ENCODE peak calls at places on chromosomes 5 and 9, in nine cellular contexts. D is HCT116, W is A549, S is H54, G is GM12891, V is HepG2, U is gastrocnemius medialis, M is heart left ventricle, Y is NB4. X is an unnamed sample.

GRCh38 chr5:101047181-101047580 is 144.1 kb upstream of the ST8SIA4 start:
- DNase-seq in D (no peak), M (no peak), W (no peak), V (no peak), Y (no peak), S (no peak), U (no peak), G (no peak), X (no peak)

GRCh38 chr9:79572032-79572890 is 496 bp downstream of the TLE4 start:
- DNase-seq in V (no peak), U (peak), W (peak), Y (peak), M (peak), S (peak), D (no peak), G (peak), X (peak)

GRCh38 chr5:36150676-36151433 is 832 bp downstream of the LMBRD2 start:
- DNase-seq in S (peak), V (peak), G (peak), Y (peak), D (peak), U (peak), W (peak), M (peak), X (peak)

GRCh38 chr5:167899490-167899889 is 392.0 kb upstream of the WWC1 start:
- DNase-seq in Y (no peak), S (peak), V (no peak), M (no peak), G (no peak), W (no peak), D (no peak), U (no peak), X (no peak)

GRCh38 chr5:1330146-1330846 is 14.6 kb downstream of the CLPTM1L start:
- DNase-seq in W (no peak), S (no peak), D (no peak), V (no peak), U (peak), M (no peak), Y (no peak), G (no peak), X (no peak)

GRCh38 chr5:179369530-179369884 is 24.2 kb upstream of the ADAMTS2 start:
- DNase-seq in Y (no peak), D (no peak), W (no peak), G (no peak), V (no peak), M (no peak), U (no peak), S (no peak), X (no peak)

GRCh38 chr5:122153230-122153629 is 23.9 kb downstream of the ZNF474 start:
- DNase-seq in Y (no peak), D (no peak), U (no peak), S (no peak), G (no peak), V (no peak), M (no peak), W (no peak), X (no peak)

GRCh38 chr5:146395233-146395632 is 51.9 kb upstream of the TCERG1 start:
- DNase-seq in V (no peak), M (no peak), G (no peak), Y (no peak), U (no peak), D (no peak), W (no peak), S (no peak), X (no peak)

GRCh38 chr5:73764586-73764985 is 138.6 kb downstream of the ARHGEF28 start:
- DNase-seq in Y (no peak), M (no peak), D (no peak), U (no peak), W (peak), G (no peak), V (peak), S (peak), X (no peak)

GRCh38 chr5:127096328-127096993 is 23.2 kb upstream of the C5orf63 start:
- DNase-seq in S (no peak), V (no peak), M (no peak), D (no peak), U (no peak), Y (no peak), W (no peak), G (no peak), X (no peak)

GRCh38 chr5:113212244-113212920 is 222.4 kb downstream of the TSSK1B start:
- DNase-seq in S (no peak), U (no peak), M (peak), Y (no peak), W (no peak), V (no peak), D (no peak), G (no peak), X (no peak)

GRCh38 chr5:73365990-73366667 is 82.4 kb downstream of the FOXD1 start:
- DNase-seq in U (no peak), M (no peak), D (no peak), G (no peak), V (no peak), S (no peak), W (no peak), Y (no peak), X (no peak)

GRCh38 chr5:75716715-75717081 is 539 bp downstream of the POC5 start:
- DNase-seq in G (peak), M (no peak), W (no peak), S (no peak), V (no peak), D (no peak), Y (no peak), U (no peak), X (peak)

GRCh38 chr5:100840364-100840763 is 62.7 kb downstream of the ST8SIA4 start:
- DNase-seq in M (no peak), U (no peak), W (no peak), Y (peak), V (no peak), S (no peak), D (peak), G (no peak), X (peak)

GRCh38 chr9:14298607-14299022 is 15.3 kb downstream of the NFIB start:
- DNase-seq in W (no peak), U (no peak), Y (no peak), D (no peak), M (no peak), S (no peak), G (no peak), V (no peak), X (no peak)

GRCh38 chr5:60639544-60639943 is 60.4 kb downstream of the DEPDC1B start:
- DNase-seq in M (no peak), Y (no peak), D (no peak), V (no peak), G (no peak), S (no peak), W (no peak), U (no peak), X (no peak)

GRCh38 chr5:96808541-96808828 is 740 bp upstream of the ERAP1 start:
- DNase-seq in D (no peak), S (no peak), Y (no peak), M (no peak), W (no peak), G (no peak), V (no peak), U (no peak), X (no peak)

GRCh38 chr9:123375725-123376132 is 19.7 kb downstream of the CRB2 start:
- DNase-seq in W (no peak), Y (peak), U (no peak), D (no peak), G (no peak), M (no peak), V (peak), S (peak), X (peak)

GRCh38 chr9:122158202-122158601 is 1.4 kb downstream of the NDUFA8 start:
- DNase-seq in Y (peak), G (peak), U (peak), V (peak), D (peak), M (peak), W (peak), S (no peak), X (peak)

GRCh38 chr9:99326112-99326916 is 104.2 kb downstream of the SEC61B start:
- DNase-seq in D (no peak), V (no peak), U (no peak), S (no peak), G (no peak), M (no peak), W (no peak), Y (peak), X (no peak)

GRCh38 chr5:163696270-163696887 is 191.0 kb downstream of the MAT2B start:
- DNase-seq in U (no peak), M (no peak), D (peak), G (no peak), V (peak), W (peak), S (peak), Y (peak), X (peak)

GRCh38 chr9:92402359-92402758 is 2.0 kb downstream of the OGN start:
- DNase-seq in G (no peak), Y (no peak), W (no peak), S (no peak), U (no peak), M (no peak), V (no peak), D (no peak), X (no peak)

GRCh38 chr9:30978000-30978399 is 1406.4 kb upstream of the ACO1 start:
- DNase-seq in Y (no peak), V (no peak), D (no peak), M (no peak), U (no peak), W (no peak), S (no peak), G (no peak), X (no peak)

GRCh38 chr5:167710444-167711025 is 580.9 kb upstream of the WWC1 start:
- DNase-seq in S (no peak), G (no peak), M (no peak), D (no peak), Y (no peak), U (no peak), W (no peak), V (no peak), X (no peak)

GRCh38 chr5:61362796-61363364 is 30.8 kb downstream of the ZSWIM6 start:
- DNase-seq in S (no peak), W (no peak), V (no peak), G (no peak), Y (peak), U (no peak), M (no peak), D (no peak), X (peak)

GRCh38 chr9:6443661-6444060 is 30.7 kb downstream of the UHRF2 start:
- DNase-seq in W (no peak), S (no peak), U (no peak), Y (no peak), D (no peak), M (no peak), V (no peak), G (no peak), X (no peak)

GRCh38 chr5:114308017-114308416 is 53.9 kb upstream of the KCNN2 start:
- DNase-seq in Y (no peak), U (no peak), G (no peak), D (no peak), V (no peak), S (no peak), W (no peak), M (no peak), X (no peak)

GRCh38 chr5:96567188-96567587 is 95.0 kb upstream of the CAST start:
- DNase-seq in Y (no peak), U (no peak), M (no peak), W (no peak), V (no peak), G (no peak), S (no peak), D (no peak), X (no peak)

GRCh38 chr5:141651728-141652105 is 499 bp upstream of the FCHSD1 start:
- DNase-seq in S (no peak), U (no peak), Y (no peak), W (no peak), G (no peak), V (no peak), D (no peak), M (no peak), X (no peak)

GRCh38 chr9:116087751-116088194 is 65.8 kb upstream of the PAPPA start:
- DNase-seq in U (no peak), D (no peak), Y (no peak), V (no peak), M (no peak), S (peak), W (peak), G (no peak), X (no peak)

GRCh38 chr5:32450952-32451351 is 6.4 kb upstream of the ZFR start:
- DNase-seq in U (no peak), M (no peak), Y (no peak), S (no peak), V (peak), G (no peak), W (peak), D (peak), X (peak)

DNA sequence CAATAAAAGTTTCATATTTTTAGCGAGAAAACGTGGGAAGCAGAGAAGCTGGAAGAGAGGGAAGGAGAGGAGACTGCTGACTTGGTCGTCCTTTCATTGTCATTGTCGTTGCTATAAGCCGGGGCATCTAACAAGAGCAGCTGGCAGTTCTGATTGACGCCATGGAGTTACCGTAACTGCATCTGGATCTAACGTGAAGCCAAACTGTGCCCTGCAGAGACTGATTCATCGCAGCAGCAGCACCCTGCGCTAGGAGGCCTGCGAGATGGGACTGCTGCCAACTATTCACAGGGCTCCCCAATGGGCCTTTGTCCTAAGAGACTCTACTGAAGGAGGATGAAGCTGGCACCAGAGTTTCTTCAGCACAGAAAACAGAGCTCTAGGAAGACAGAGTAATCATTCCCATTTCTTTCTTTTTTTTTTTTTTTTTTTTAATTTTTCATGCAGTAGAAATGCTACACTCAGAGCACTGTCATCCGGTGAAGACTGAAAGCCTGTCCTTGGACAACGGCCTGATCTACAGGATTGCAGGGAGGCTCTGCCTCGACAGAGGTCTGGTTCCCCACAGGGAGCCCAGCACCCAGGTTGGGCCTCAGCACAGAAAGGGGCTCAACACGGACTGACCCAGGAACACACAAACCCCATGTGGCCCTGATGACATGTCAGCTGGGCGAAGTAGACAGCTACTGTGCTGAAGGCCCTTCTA is 47.8 kb downstream of the RETREG1 start:
- DNase-seq in M (peak), G (no peak), V (no peak), Y (no peak), S (peak), D (no peak), W (no peak), U (no peak), X (no peak)
- TF ChIP-seq POLR2A in M (no peak), G (no peak), V (no peak), Y (no peak), S (no peak), D (no peak), W (no peak), U (no peak), X (no peak)

GRCh38 chr9:128360826-128361225 is 10.3 kb upstream of the URM1 start:
- DNase-seq in M (no peak), D (no peak), W (no peak), U (no peak), G (no peak), V (no peak), S (no peak), Y (no peak), X (no peak)

GRCh38 chr9:128358861-128359260 is 12.3 kb upstream of the URM1 start:
- DNase-seq in D (no peak), M (no peak), S (no peak), U (no peak), G (no peak), Y (no peak), W (no peak), V (no peak), X (no peak)

GRCh38 chr9:128362774-128363173 is 8.4 kb upstream of the URM1 start:
- DNase-seq in U (no peak), D (no peak), M (no peak), G (no peak), W (no peak), V (no peak), Y (no peak), S (no peak), X (no peak)

GRCh38 chr9:128361296-128361980 is 9.7 kb upstream of the URM1 start:
- DNase-seq in M (no peak), V (no peak), W (no peak), G (no peak), U (no peak), Y (no peak), D (no peak), S (no peak), X (no peak)

GRCh38 chr9:128361981-128362646 is 9.1 kb upstream of the URM1 start:
- DNase-seq in S (peak), V (peak), M (peak), Y (peak), U (peak), W (peak), G (peak), D (peak), X (peak)
- TF ChIP-seq POLR2A in S (peak), V (no peak), M (no peak), Y (no peak), U (no peak), W (no peak), G (no peak), D (no peak), X (peak)

GRCh38 chr9:86947146-86948081 is at the start of gene GAS1:
- DNase-seq in V (no peak), Y (peak), S (peak), W (peak), D (peak), M (peak), U (peak), G (peak), X (peak)

GRCh38 chr9:86946712-86947145 is 577 bp downstream of the GAS1 start:
- DNase-seq in M (peak), U (peak), V (no peak), Y (peak), G (no peak), W (peak), S (peak), D (no peak), X (peak)

GRCh38 chr9:86944974-86945867 is 2.1 kb downstream of the GAS1 start:
- DNase-seq in W (no peak), S (no peak), D (no peak), Y (no peak), G (no peak), U (no peak), M (no peak), V (no peak), X (no peak)

GRCh38 chr9:86943871-86944240 is 3.5 kb downstream of the GAS1 start:
- DNase-seq in S (no peak), D (no peak), V (no peak), U (no peak), Y (no peak), W (no peak), G (no peak), M (no peak), X (no peak)

DNA sequence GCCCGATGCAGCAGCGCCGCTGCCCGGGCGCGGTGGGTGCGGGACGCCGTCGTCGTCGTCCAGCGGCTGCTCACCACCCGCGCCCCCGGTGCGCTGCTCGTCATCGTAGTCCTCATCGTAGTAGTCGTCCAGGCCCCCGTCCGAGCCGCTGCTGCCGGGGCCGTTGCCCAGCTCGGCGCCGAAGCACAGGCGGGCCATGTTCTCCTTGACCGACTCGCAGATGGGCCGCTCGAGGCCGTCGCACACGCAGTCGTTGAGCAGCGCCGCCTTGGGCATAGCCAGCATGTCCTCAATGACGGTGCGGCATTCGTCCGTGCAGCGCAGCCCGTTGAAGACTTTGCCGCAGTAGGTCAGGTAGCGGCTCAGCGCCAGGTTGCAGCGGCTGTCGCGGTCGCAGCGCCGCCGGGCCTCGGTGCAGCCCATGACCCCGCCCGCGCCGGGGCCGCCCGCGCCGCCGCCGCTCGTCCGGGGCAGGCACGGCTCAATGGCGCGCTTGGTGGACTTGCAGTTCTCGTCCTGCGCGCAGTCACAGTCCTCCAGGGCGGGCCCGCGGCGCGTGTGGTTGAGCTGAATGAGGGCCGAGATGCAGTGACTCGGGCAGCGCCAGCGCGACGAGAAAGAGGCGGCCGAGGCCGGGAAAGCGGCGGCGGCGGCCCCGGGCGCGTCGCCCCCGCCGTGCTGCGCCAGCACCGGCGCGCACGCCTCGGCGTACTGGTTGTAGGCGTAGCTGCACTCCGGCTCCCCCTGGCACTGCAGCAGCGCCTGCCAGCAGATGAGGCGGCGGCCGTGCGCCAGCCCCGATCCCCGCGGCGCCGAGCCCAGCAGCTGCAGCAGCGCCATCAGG is 1.2 kb downstream of the GAS1 start:
- DNase-seq in Y (peak), W (peak), S (peak), M (peak), U (peak), V (no peak), D (no peak), G (peak), X (peak)
- TF ChIP-seq POLR2A in Y (no peak), W (peak), S (no peak), M (no peak), U (peak), V (no peak), D (no peak), G (no peak), X (no peak)

GRCh38 chr5:180866296-180866695 is 5.2 kb upstream of the ZFP62 start:
- DNase-seq in U (no peak), G (no peak), D (no peak), S (no peak), W (peak), Y (no peak), M (no peak), V (no peak), X (no peak)
- TF ChIP-seq POLR2A in U (no peak), G (no peak), D (no peak), S (no peak), W (no peak), Y (no peak), M (no peak), V (no peak), X (no peak)

GRCh38 chr5:149381261-149381985 is 2.3 kb upstream of the IL17B start:
- DNase-seq in D (no peak), S (no peak), M (no peak), G (no peak), U (no peak), V (no peak), W (no peak), Y (no peak), X (no peak)

GRCh38 chr5:149379807-149380374 is 799 bp upstream of the IL17B start:
- DNase-seq in M (no peak), W (no peak), S (no peak), G (no peak), Y (no peak), U (no peak), V (no peak), D (no peak), X (no peak)

GRCh38 chr5:149381986-149382338 is 2.9 kb upstream of the IL17B start:
- DNase-seq in S (peak), Y (peak), D (peak), G (peak), U (peak), V (peak), W (peak), M (peak), X (peak)

GRCh38 chr5:149379177-149379761 is at the start of gene IL17B:
- DNase-seq in V (no peak), W (no peak), S (no peak), G (no peak), U (no peak), Y (no peak), D (no peak), M (no peak), X (no peak)

GRCh38 chr5:149380466-149381121 is 1.5 kb upstream of the IL17B start:
- DNase-seq in D (no peak), M (no peak), U (no peak), S (no peak), Y (no peak), V (peak), G (no peak), W (no peak), X (no peak)
- TF ChIP-seq POLR2A in D (no peak), M (no peak), U (no peak), S (no peak), Y (no peak), V (peak), G (no peak), W (no peak), X (no peak)